ENCODE peak calls at places on chromosomes 11 and 22, in four cellular contexts. Q is GM12865, D is progenitor cell of endocrine pancreas, H is iPS-NIHi11. J is an unnamed sample.
A peak's percentile ranks its signal among the peaks of the same experiment; 100 is the strongest.

GRCh38 chr22:26646158-26646557 is 11.2 kb upstream of the MIAT start:
- DNase-seq in Q (no peak), H (no peak), D (no peak), J (no peak)

GRCh38 chr11:15010860-15011259 is 38.7 kb upstream of the CALCA start:
- DNase-seq in D (no peak), Q (no peak), H (no peak), J (no peak)

GRCh38 chr11:66936326-66936725 is 21.9 kb downstream of the PC start:
- DNase-seq in D (no peak), Q (no peak), H (no peak), J (no peak)

GRCh38 chr11:7004482-7004881 is 15.7 kb downstream of the ZNF214 start:
- DNase-seq in D (no peak), Q (peak; percentile 40), H (no peak), J (no peak)

GRCh38 chr11:126146454-126147192 is 64.8 kb downstream of the RPUSD4 start:
- DNase-seq in H (peak; percentile 79), D (no peak), Q (no peak), J (no peak)

GRCh38 chr22:20406686-20407408 is 12.9 kb downstream of the ZNF74 start:
- DNase-seq in Q (no peak), H (no peak), D (no peak), J (no peak)

GRCh38 chr22:49396817-49397216 is 430.9 kb downstream of the BRD1 start:
- DNase-seq in H (no peak), D (no peak), Q (no peak), J (no peak)

GRCh38 chr11:102420547-102420946 is 32.0 kb downstream of the TMEM123 start:
- DNase-seq in H (no peak), Q (peak; percentile 23), D (no peak), J (no peak)

GRCh38 chr22:17096095-17096494 is 11.3 kb downstream of the IL17RA start:
- DNase-seq in D (no peak), Q (no peak), H (no peak), J (no peak)

GRCh38 chr22:21624120-21624879 is 5.5 kb downstream of the YDJC start:
- DNase-seq in Q (no peak), D (no peak), H (peak; percentile 54), J (no peak)

GRCh38 chr11:97888641-97889040 is 1132.1 kb upstream of the CNTN5 start:
- DNase-seq in D (no peak), Q (no peak), H (no peak), J (no peak)

GRCh38 chr11:74168838-74169237 is 2.0 kb downstream of the C2CD3 start:
- DNase-seq in H (no peak), D (no peak), Q (no peak), J (no peak)

GRCh38 chr22:27150530-27150909 is 493.1 kb downstream of the MIAT start:
- DNase-seq in H (no peak), Q (peak; percentile 1), D (no peak), J (no peak)